ENCODE peak calls at places on chromosomes 4 and X, in four cellular contexts. X is H1, Q is SK-N-SH, O is K562. D is an unnamed sample.

GRCh38 chr4:1329408-1330371 is 17.3 kb upstream of the UVSSA start:
- DNase-seq in O (no peak), X (no peak), Q (no peak), D (no peak)

GRCh38 chrX:132094169-132094568 is 33.7 kb downstream of the FRMD7 start:
- DNase-seq in X (no peak), O (no peak), Q (no peak), D (no peak)

GRCh38 chr4:47827339-47828047 is 10.4 kb downstream of the CORIN start:
- DNase-seq in X (no peak), O (no peak), Q (no peak), D (no peak)

GRCh38 chr4:85200106-85200505 is 233.6 kb upstream of the WDFY3 start:
- DNase-seq in Q (no peak), O (no peak), X (no peak), D (no peak)

GRCh38 chrX:153900806-153901752 is 3.4 kb upstream of the AVPR2 start:
- DNase-seq in O (peak; percentile 65), Q (peak; percentile 69), X (no peak), D (no peak)

GRCh38 chr4:82638479-82638878 is 76.7 kb upstream of the TMEM150C start:
- DNase-seq in X (no peak), Q (no peak), O (no peak), D (no peak)

GRCh38 chrX:115147220-115147619 is 42.0 kb upstream of the RBMXL3 start:
- DNase-seq in X (no peak), Q (peak; percentile 6), O (peak; percentile 6), D (no peak)

GRCh38 chrX:46228389-46228788 is 316.8 kb downstream of the ZNF674 start:
- DNase-seq in O (no peak), Q (no peak), X (no peak), D (no peak)

GRCh38 chrX:149151805-149152757 is 353.0 kb downstream of the IDS start:
- DNase-seq in Q (no peak), X (no peak), O (no peak), D (no peak)

GRCh38 chr4:91064157-91064853 is 937.1 kb downstream of the CCSER1 start:
- DNase-seq in Q (peak; percentile 51), X (no peak), O (peak; percentile 5), D (no peak)

GRCh38 chr4:85744950-85745349 is 270.0 kb downstream of the ARHGAP24 start:
- DNase-seq in Q (no peak), O (no peak), X (no peak), D (no peak)

GRCh38 chrX:9785944-9786741 is at the start of gene SHROOM2:
- DNase-seq in X (no peak), O (peak; percentile 37), Q (peak; percentile 72), D (peak; percentile 42)

DNA sequence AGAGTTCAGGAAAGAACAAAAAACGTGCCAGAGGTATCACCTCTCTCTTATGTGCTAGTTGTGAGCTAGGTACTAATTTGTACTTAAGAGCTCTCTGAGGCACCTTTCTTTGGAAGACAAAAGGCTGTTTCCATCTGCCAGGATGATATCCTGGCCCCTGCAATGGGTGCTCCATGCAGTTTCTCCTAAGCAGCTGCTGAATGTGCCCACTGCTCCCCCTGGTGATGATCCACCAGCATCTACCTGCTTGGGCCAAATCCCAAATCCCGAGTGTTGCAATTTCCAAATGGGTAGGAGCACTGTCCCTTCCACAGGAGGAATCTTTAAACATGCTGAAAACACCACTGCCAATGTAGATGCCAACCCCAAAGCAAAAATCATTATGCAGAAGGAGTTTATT is 69.4 kb upstream of the C4orf50 start:
- DNase-seq in X (peak; percentile 59), Q (peak; percentile 73), O (peak; percentile 44), D (peak; percentile 74)
- TF ChIP-seq TEAD4 in X (no peak), Q (no peak), O (no peak), D (no peak)

GRCh38 chrX:39971760-39972159 is 126.0 kb downstream of the BCOR start:
- DNase-seq in X (no peak), Q (no peak), O (no peak), D (no peak)

GRCh38 chrX:39969826-39970569 is 127.8 kb downstream of the BCOR start:
- DNase-seq in X (no peak), Q (no peak), O (no peak), D (no peak)

GRCh38 chrX:39966186-39966585 is 131.6 kb downstream of the BCOR start:
- DNase-seq in Q (no peak), X (no peak), O (no peak), D (no peak)

GRCh38 chrX:39967348-39967747 is 130.4 kb downstream of the BCOR start:
- DNase-seq in O (no peak), Q (no peak), X (no peak), D (no peak)

GRCh38 chrX:39969099-39969825 is 128.5 kb downstream of the BCOR start:
- DNase-seq in O (no peak), X (no peak), Q (no peak), D (no peak)
- TF ChIP-seq TEAD4 in O (no peak), X (no peak), Q (no peak), D (no peak)

GRCh38 chr4:182014164-182014563 is 229.0 kb upstream of the TENM3 start:
- DNase-seq in Q (no peak), O (no peak), X (no peak), D (no peak)
- TF ChIP-seq TEAD4 in Q (no peak), O (no peak), X (no peak), D (no peak)

DNA sequence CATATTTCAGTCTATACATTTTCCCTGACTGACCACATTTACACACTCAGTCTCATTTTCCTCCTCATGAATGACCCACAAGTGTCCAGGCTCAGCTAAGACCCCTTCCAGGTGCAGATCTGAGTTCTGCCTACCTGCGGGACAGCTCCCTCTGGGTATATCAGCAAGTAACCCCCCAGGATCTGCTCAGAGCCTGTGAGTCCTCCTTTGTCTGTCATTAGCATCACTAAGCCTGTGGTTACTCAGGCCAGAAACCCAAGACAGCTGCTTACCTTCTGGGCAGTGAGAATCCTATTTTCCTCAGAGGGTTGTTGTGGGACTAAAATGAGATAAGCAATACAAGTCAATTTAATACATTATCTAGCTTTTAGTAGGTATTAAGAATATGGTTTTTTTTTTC is 487.6 kb upstream of the BOD1L1 start:
- DNase-seq in Q (no peak), O (no peak), X (peak; percentile 2), D (peak; percentile 16)
- TF ChIP-seq TEAD4 in Q (no peak), O (no peak), X (no peak), D (no peak)

DNA sequence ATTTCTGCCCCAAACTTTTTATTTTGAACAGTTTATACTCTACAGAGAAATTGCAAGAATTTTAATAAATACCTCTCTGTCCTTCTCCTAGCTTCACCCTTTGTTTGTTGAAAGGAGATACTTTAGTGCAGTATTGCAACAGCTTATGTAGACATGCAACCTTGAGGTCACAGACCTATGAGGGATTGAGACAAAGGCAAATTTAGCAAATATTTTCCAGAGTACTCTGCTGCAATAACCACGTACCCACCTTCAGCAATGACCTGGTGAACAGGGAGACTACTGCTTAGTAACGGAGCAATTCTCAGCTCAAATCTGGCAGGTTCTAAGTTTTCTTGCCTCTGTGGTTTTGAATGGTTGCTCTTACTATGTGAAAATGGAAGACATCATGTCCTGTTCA is 13.2 kb downstream of the FGA start:
- DNase-seq in X (no peak), O (no peak), Q (no peak), D (no peak)
- TF ChIP-seq TEAD4 in X (no peak), O (no peak), Q (no peak), D (no peak)